ENCODE peak calls at places on chromosome 12, in eight cellular contexts. J is ovary, K is psoas muscle, F is GM23338, T is lung, L is HCT116, Q is tibial nerve, U is left lung. I is an unnamed sample. For H3K27me3, the result is how much of the 10 kb centered on the place peaks cover.

GRCh38 chr12:26451763-26452162 is 256.4 kb downstream of the SSPN start:
- DNase-seq in U (no peak), T (no peak), Q (no peak), J (no peak), F (no peak), K (no peak), L (no peak), I (no peak)

GRCh38 chr12:24066097-24066496 is 116.6 kb upstream of the SOX5 start:
- DNase-seq in F (no peak), L (no peak), Q (no peak), T (no peak), U (no peak), J (no peak), K (no peak), I (no peak)

GRCh38 chr12:93632383-93632782 is 44.8 kb upstream of the CRADD start:
- DNase-seq in L (no peak), T (no peak), F (no peak), K (no peak), J (no peak), U (no peak), Q (no peak), I (no peak)

GRCh38 chr12:38508246-38508645 is 191.7 kb downstream of the ALG10B start:
- DNase-seq in U (peak), L (no peak), Q (no peak), J (no peak), T (no peak), K (no peak), F (no peak), I (no peak)

GRCh38 chr12:95739561-95740313 is 50.8 kb downstream of the NTN4 start:
- DNase-seq in Q (peak), J (peak), U (no peak), T (no peak), L (no peak), K (peak), F (no peak), I (no peak)

GRCh38 chr12:56321027-56321426 is 5.2 kb upstream of the CNPY2 start:
- DNase-seq in T (no peak), L (no peak), U (no peak), Q (no peak), J (no peak), F (no peak), K (no peak), I (no peak)

GRCh38 chr12:6934110-6934509 is 6.4 kb downstream of the ATN1 start:
- DNase-seq in F (no peak), K (peak), J (peak), U (peak), Q (no peak), T (no peak), L (no peak), I (no peak)

GRCh38 chr12:57225680-57226190 is 3.8 kb upstream of the SHMT2 start:
- DNase-seq in T (no peak), U (peak), F (no peak), K (no peak), J (no peak), Q (no peak), L (no peak), I (no peak)

GRCh38 chr12:66275040-66275439 is 27.3 kb upstream of the HELB start:
- DNase-seq in J (no peak), T (no peak), U (no peak), L (no peak), K (no peak), F (no peak), Q (no peak), I (no peak)

GRCh38 chr12:68638171-68638570 is 27.5 kb downstream of the RAP1B start:
- DNase-seq in F (no peak), K (no peak), U (no peak), T (no peak), Q (no peak), L (no peak), J (no peak), I (no peak)
- H3K4me3 ChIP-seq in F (no peak), K (no peak), U (no peak), T (no peak), Q (no peak), L (no peak), J (no peak), I (no peak)

DNA sequence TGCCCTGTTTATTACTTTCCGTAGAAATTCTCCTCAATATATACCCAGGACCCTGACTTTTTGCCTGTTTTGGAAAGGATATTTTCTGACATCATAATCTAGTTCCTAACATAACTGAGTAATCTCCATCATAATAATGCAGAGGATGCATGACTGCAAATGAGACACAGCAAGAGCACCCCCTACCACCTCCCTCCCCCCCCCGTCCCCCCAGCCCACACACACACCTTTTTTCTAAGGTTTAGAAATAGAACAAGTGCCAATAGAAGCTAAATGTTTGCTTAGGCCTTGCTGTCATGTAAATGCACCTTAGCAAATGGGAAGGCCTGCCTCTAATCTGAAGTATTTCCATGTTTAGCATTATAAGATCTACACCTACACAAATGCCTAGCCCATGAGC is at the start of gene PTHLH:
- DNase-seq in Q (no peak), J (no peak), F (no peak), U (no peak), T (no peak), K (no peak), L (no peak), I (no peak)
- H3K27me3 ChIP-seq in Q (half or more), J (under half), F (half or more), U (half or more), T (under half), K (under half), L (under half), I (half or more)

DNA sequence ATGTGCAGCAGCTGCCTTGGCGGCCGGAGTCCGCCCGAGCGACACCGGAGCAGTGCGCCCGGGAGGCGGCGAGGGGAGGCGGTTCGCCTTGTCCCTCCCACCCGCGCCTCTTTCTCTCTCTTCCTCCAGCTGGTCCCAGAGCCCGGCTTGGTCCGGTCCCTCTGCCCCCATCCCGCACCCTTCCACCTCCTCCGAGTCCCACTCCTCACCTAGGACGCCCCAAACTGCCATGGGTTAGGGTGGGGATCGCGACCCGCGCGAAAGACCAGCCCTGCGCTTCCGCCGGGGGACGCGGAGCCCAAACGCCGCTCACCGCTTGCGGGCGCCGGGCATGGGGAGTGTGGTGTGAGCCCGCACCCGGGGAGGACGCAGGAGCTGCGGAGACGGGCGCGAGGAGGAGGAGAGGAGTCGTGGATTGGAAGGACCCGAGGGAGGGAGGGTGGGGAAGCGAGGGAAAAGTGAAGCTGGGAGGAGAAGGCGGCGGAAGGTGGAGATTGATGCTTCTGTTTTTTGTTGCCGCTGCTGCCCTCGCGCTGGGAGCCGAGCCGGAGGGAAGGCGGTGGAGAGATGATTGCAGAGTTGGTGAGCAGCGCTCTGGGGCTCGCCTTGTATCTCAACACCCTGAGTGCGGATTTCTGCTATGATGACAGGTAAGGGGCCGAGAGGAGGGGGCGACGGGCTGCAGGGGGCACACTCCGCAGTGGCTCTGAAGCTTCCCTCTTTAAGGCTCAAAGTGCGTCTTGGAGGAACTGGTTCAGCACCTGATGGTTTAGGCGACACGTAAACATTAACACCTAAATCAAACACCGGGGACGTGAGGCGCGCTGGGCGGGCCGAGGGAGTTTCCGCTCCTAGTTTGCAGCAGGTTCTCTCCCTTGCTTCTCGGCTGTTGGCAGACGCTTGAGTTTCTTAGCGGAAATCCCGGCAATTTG is 580 bp downstream of the TMTC2 start:
- DNase-seq in F (peak), L (peak), K (peak), U (peak), J (peak), T (peak), Q (no peak), I (no peak)
- TF ChIP-seq CTCF in F (peak), L (no peak), K (no peak), U (no peak), J (no peak), T (no peak), Q (no peak), I (no peak)

GRCh38 chr12:22477166-22477893 is 67.0 kb downstream of the C2CD5 start:
- DNase-seq in F (no peak), K (no peak), J (no peak), T (no peak), U (no peak), L (no peak), Q (no peak), I (no peak)
- H3K4me3 ChIP-seq in F (no peak), K (no peak), J (no peak), T (no peak), U (no peak), L (no peak), Q (no peak), I (no peak)

GRCh38 chr12:51846209-51846779 is 2.2 kb downstream of the FIGNL2 start:
- DNase-seq in Q (no peak), U (no peak), T (no peak), F (peak), K (no peak), L (no peak), J (no peak), I (no peak)
- H3K27me3 ChIP-seq in Q (under half), U (under half), T (under half), F (under half), K (under half), L (under half), J (under half), I (half or more)

GRCh38 chr12:45268672-45269406 is 52.9 kb downstream of the ANO6 start:
- DNase-seq in T (peak), Q (peak), F (peak), J (peak), U (no peak), L (peak), K (peak), I (no peak)
- TF ChIP-seq CTCF in T (peak), Q (peak), F (peak), J (no peak), U (peak), L (peak), K (peak), I (peak)

GRCh38 chr12:115666168-115666567 is 611.3 kb downstream of the MED13L start:
- DNase-seq in F (no peak), L (no peak), J (no peak), Q (no peak), T (no peak), U (no peak), K (no peak), I (no peak)

GRCh38 chr12:115672506-115673080 is 604.9 kb downstream of the MED13L start:
- DNase-seq in L (no peak), T (no peak), K (no peak), U (no peak), F (no peak), Q (no peak), J (no peak), I (no peak)

GRCh38 chr12:115667116-115667515 is 610.4 kb downstream of the MED13L start:
- DNase-seq in J (no peak), L (no peak), U (no peak), F (no peak), T (no peak), K (no peak), Q (no peak), I (no peak)

GRCh38 chr12:115670869-115671268 is 606.6 kb downstream of the MED13L start:
- DNase-seq in K (no peak), Q (no peak), L (no peak), T (no peak), F (no peak), U (no peak), J (no peak), I (no peak)
- H3K4me3 ChIP-seq in K (no peak), Q (no peak), L (no peak), T (no peak), F (no peak), U (no peak), J (no peak), I (no peak)

GRCh38 chr12:53334822-53335221 is 1.3 kb downstream of the SP7 start:
- DNase-seq in Q (no peak), J (no peak), T (no peak), F (no peak), K (no peak), U (no peak), L (no peak), I (no peak)
- H3K27me3 ChIP-seq in Q (half or more), J (under half), T (under half), F (under half), K (under half), U (under half), L (under half), I (under half)

DNA sequence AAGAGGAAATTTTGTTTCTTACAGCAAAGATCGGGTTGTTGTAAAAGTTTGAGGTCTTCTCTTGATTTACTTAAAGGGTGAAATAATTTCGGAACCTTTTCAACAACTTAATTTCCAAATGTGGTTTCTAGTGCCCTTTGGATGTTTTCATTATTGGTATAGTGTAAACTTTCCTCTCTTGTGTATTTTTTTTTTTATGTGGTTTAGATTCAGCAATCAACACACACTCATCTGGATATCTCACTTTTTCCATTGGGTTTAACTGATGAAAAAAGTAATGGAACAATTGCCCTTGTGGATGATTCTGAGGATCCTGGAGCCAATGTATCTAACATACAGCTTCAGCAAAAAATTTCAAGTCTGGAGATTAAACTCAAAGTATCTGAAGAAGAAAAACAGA is 116.3 kb downstream of the CCDC91 start:
- DNase-seq in J (no peak), T (no peak), F (no peak), K (no peak), U (no peak), Q (no peak), L (no peak), I (no peak)
- TF ChIP-seq CTCF in J (no peak), T (no peak), F (no peak), K (no peak), U (no peak), Q (no peak), L (no peak), I (no peak)

DNA sequence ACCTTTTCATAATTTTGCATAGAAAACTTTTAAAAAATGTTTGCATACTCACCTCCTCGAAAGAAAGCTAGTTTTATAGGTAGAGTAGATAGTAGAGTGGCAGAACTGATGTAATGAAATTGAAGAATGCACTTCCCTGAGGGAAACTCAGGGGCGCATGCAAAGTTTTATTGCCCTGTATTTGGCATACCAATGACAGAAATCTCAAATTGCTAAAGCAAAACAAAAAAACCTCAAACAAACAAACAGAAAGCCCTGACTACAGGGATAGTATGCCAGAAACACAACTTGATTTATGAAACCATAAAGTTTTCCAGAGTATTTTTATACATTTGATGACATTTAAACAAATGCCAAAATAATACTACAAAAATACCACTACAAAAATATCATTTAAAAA is 1.8 kb downstream of the RASSF9 start:
- DNase-seq in U (no peak), K (no peak), Q (no peak), F (peak), T (no peak), L (no peak), J (no peak), I (no peak)
- H3K4me3 ChIP-seq in U (peak), K (peak), Q (no peak), F (no peak), T (no peak), L (no peak), J (no peak), I (no peak)